ENCODE peak calls at places on chromosomes 4 and X, in nine cellular contexts. P, U, G, N, O, I, J, F and R are unnamed samples.

GRCh38 chr4:47013373-47013772 is 18.0 kb upstream of the GABRB1 start:
- DNase-seq in O (no peak), U (no peak), N (no peak), P (no peak), F (no peak), J (no peak), G (no peak), I (no peak), R (no peak)

GRCh38 chr4:159216834-159217233 is 114.0 kb downstream of the RAPGEF2 start:
- DNase-seq in G (no peak), U (no peak), F (no peak), P (no peak), J (no peak), N (no peak), I (no peak), O (no peak), R (no peak)

GRCh38 chr4:57410331-57411052 is 300.3 kb upstream of the IGFBP7 start:
- DNase-seq in J (no peak), I (no peak), P (peak), F (no peak), U (peak), N (no peak), O (no peak), G (peak), R (no peak)

GRCh38 chr4:72786401-72786990 is 217.5 kb upstream of the ADAMTS3 start:
- DNase-seq in J (no peak), P (no peak), U (no peak), N (no peak), O (no peak), G (no peak), I (no peak), F (no peak), R (no peak)

GRCh38 chr4:95510145-95510544 is 38.6 kb downstream of the UNC5C start:
- DNase-seq in P (no peak), U (no peak), F (no peak), G (no peak), N (no peak), O (peak), I (no peak), J (peak), R (no peak)

GRCh38 chrX:43278440-43278839 is 377.7 kb upstream of the MAOA start:
- DNase-seq in U (no peak), I (no peak), G (no peak), O (no peak), N (no peak), F (no peak), J (no peak), P (no peak), R (no peak)

GRCh38 chr4:97279410-97279809 is 863.9 kb downstream of the STPG2 start:
- DNase-seq in J (no peak), N (no peak), U (no peak), F (no peak), I (no peak), G (no peak), P (no peak), O (no peak), R (no peak)

GRCh38 chrX:10685923-10686595 is 65.7 kb upstream of the MID1 start:
- DNase-seq in J (no peak), O (no peak), P (no peak), U (no peak), F (no peak), N (no peak), I (no peak), G (no peak), R (no peak)

GRCh38 chrX:119549327-119550016 is 15.7 kb downstream of the STEEP1 start:
- DNase-seq in G (no peak), I (no peak), O (no peak), U (no peak), N (no peak), J (no peak), P (no peak), F (no peak), R (no peak)

GRCh38 chr4:112327950-112328349 is 30.8 kb downstream of the ALPK1 start:
- DNase-seq in I (no peak), N (no peak), U (no peak), J (peak), O (peak), F (no peak), G (no peak), P (no peak), R (no peak)

GRCh38 chrX:102768984-102769761 is 48.6 kb downstream of the GPRASP3 start:
- DNase-seq in O (peak), I (peak), J (peak), N (peak), G (peak), F (peak), P (peak), U (peak), R (peak)

GRCh38 chr4:125390126-125390525 is 75.4 kb downstream of the FAT4 start:
- DNase-seq in N (no peak), I (no peak), P (no peak), F (no peak), J (no peak), O (no peak), G (no peak), U (peak), R (no peak)

GRCh38 chrX:22109442-22109841 is 77.3 kb downstream of the PHEX start:
- DNase-seq in G (no peak), O (peak), I (no peak), F (no peak), N (no peak), U (no peak), P (no peak), J (peak), R (no peak)

GRCh38 chrX:71315917-71316316 is 14.4 kb downstream of the ITGB1BP2 start:
- DNase-seq in I (no peak), N (no peak), G (no peak), P (no peak), F (no peak), O (no peak), J (no peak), U (no peak), R (no peak)

GRCh38 chr4:149101649-149102048 is 659.4 kb upstream of the NR3C2 start:
- DNase-seq in U (no peak), P (no peak), J (no peak), O (no peak), I (no peak), N (no peak), G (no peak), F (no peak), R (no peak)

GRCh38 chrX:70908541-70908940 is at the start of gene TEX11:
- DNase-seq in G (no peak), O (peak), P (no peak), F (no peak), I (no peak), J (no peak), U (no peak), N (no peak), R (no peak)

GRCh38 chr4:164109517-164109916 is 615.0 kb downstream of the TMA16 start:
- DNase-seq in F (no peak), G (no peak), J (no peak), O (no peak), N (no peak), U (no peak), I (no peak), P (no peak), R (no peak)

GRCh38 chr4:26493461-26493860 is 3.2 kb upstream of the CCKAR start:
- DNase-seq in O (no peak), G (no peak), U (no peak), N (no peak), F (no peak), I (no peak), P (no peak), J (no peak), R (no peak)

GRCh38 chrX:149937881-149938426 is 337 bp downstream of the EOLA2 start:
- DNase-seq in G (peak), O (peak), F (peak), I (no peak), J (no peak), N (peak), P (no peak), U (peak), R (no peak)

GRCh38 chr4:41360911-41361830 is 104.4 kb downstream of the UCHL1 start:
- DNase-seq in O (peak), I (no peak), G (no peak), F (peak), J (peak), U (peak), P (peak), N (peak), R (peak)

GRCh38 chr4:174136013-174136412 is 147.5 kb downstream of the FBXO8 start:
- DNase-seq in U (no peak), J (peak), F (no peak), N (no peak), P (no peak), I (no peak), O (peak), G (no peak), R (no peak)

GRCh38 chr4:39883645-39884044 is 94.1 kb downstream of the PDS5A start:
- DNase-seq in O (no peak), J (no peak), F (no peak), I (no peak), U (no peak), N (no peak), G (no peak), P (no peak), R (no peak)

GRCh38 chr4:174999407-174999806 is 81.2 kb downstream of the ADAM29 start:
- DNase-seq in I (no peak), N (no peak), U (no peak), P (no peak), F (no peak), G (no peak), J (no peak), O (no peak), R (no peak)

GRCh38 chrX:114272096-114272686 is 311.7 kb upstream of the HTR2C start:
- DNase-seq in G (no peak), I (no peak), N (no peak), U (no peak), J (no peak), O (no peak), F (no peak), P (no peak), R (no peak)

GRCh38 chr4:151418385-151418784 is 9.4 kb downstream of the FHIP1A start:
- DNase-seq in F (peak), J (no peak), P (no peak), U (no peak), O (no peak), G (no peak), I (no peak), N (no peak), R (no peak)

GRCh38 chrX:113384628-113385027 is 544.0 kb upstream of the AMOT start:
- DNase-seq in U (peak), P (no peak), N (no peak), G (no peak), I (peak), F (no peak), O (no peak), J (no peak), R (no peak)

GRCh38 chr4:81465668-81466357 is 5.9 kb downstream of the RASGEF1B start:
- DNase-seq in U (no peak), O (no peak), N (no peak), I (no peak), J (no peak), G (no peak), P (no peak), F (no peak), R (no peak)

GRCh38 chrX:150475466-150475865 is 93.0 kb upstream of the MTM1 start:
- DNase-seq in G (no peak), J (no peak), N (no peak), I (no peak), P (no peak), F (no peak), O (no peak), U (no peak), R (no peak)

GRCh38 chr4:95548738-95549245 is at the start of gene UNC5C:
- DNase-seq in J (no peak), U (peak), F (no peak), P (peak), O (peak), I (peak), G (peak), N (peak), R (peak)

GRCh38 chr4:169841776-169842175 is 84.0 kb upstream of the HPF1 start:
- DNase-seq in F (no peak), O (no peak), P (no peak), G (no peak), J (no peak), U (no peak), I (no peak), N (no peak), R (no peak)

GRCh38 chr4:7303561-7303960 is 111.2 kb downstream of the SORCS2 start:
- DNase-seq in I (no peak), N (no peak), U (no peak), F (no peak), J (no peak), P (no peak), G (no peak), O (no peak), R (no peak)

GRCh38 chr4:71456841-71457240 is 118.0 kb downstream of the SLC4A4 start:
- DNase-seq in U (peak), F (no peak), G (no peak), O (no peak), I (no peak), P (no peak), N (no peak), J (peak), R (no peak)

GRCh38 chr4:37735578-37735977 is 49.4 kb upstream of the RELL1 start:
- DNase-seq in F (no peak), N (no peak), U (no peak), J (no peak), I (no peak), P (no peak), G (no peak), O (no peak), R (no peak)
- TF ChIP-seq CTCF in F (no peak), N (no peak), U (no peak), J (no peak), I (no peak), P (no peak), G (no peak), O (no peak), R (no peak)

DNA sequence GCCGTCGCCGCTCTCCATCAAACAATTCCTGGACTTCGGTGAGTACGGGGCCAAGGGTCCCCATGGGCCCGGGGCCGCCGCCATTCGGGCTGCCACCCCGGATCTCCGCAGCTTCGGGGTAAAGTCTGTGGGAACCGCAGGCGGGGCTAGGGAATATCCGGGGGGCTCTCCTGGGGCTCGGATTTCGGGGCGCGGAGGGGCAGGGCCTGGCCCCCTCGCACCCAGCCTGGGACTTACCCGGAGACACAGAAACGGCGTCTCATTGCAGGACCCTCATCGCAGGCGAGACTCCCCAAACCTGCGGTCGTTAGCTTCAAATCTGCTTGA is 401 bp downstream of the PDK3 start:
- DNase-seq in G (no peak), P (no peak), J (no peak), O (peak), F (no peak), N (peak), I (no peak), U (no peak), R (peak)
- H3K27ac ChIP-seq in G (peak), P (peak), J (peak), O (peak), F (peak), N (peak), I (peak), U (peak), R (peak)

GRCh38 chrX:136200466-136200865 is 50.7 kb downstream of the MAP7D3 start:
- DNase-seq in P (no peak), O (peak), G (peak), J (peak), F (no peak), N (no peak), I (no peak), U (no peak), R (no peak)
- TF ChIP-seq CTCF in P (no peak), O (peak), G (peak), J (peak), F (no peak), N (peak), I (peak), U (peak), R (peak)

DNA sequence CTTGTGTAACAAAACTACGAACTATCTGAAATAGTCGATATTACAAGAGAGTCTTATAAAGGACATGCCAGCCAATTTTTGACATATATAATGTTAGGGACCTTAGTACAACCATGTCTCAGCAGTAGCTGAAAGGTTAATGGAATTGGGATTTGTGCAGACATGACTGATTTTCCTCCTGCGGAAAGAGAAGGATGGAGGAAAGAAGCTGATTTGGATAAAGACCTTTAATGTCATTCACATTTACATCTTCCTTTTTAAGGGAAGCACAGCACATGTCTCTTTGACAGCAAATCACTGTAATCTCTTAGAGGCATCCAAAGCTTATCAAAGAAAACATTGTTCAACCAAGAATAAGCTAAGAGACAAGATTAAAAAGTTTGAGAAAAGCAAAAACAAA is 1976.2 kb upstream of the IGFBP7 start:
- DNase-seq in U (no peak), P (no peak), O (no peak), N (no peak), I (no peak), J (no peak), G (no peak), F (no peak), R (no peak)
- H3K27ac ChIP-seq in U (no peak), P (no peak), O (no peak), N (no peak), I (no peak), J (no peak), G (no peak), F (no peak), R (no peak)

DNA sequence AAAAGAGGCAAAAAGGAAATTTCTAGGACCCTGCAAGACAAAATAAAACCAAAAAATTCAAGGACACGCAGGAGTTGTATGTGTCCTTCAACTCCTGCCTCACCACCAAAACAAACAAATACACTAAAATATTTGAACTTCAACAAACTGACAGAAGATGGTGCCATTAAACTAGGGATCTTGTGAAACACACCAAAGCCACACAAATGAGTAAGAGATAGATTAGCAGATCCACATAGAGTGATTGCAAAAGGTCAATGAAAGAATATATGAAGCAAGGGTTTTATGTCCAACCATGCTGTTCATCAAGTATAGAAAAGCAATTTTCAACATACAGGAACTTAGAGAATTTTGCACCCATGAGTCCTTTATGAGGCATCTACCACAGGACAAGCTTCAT is 40.1 kb upstream of the SCML1 start:
- DNase-seq in J (peak), U (no peak), N (no peak), P (no peak), G (no peak), I (no peak), O (no peak), F (no peak), R (no peak)
- TF ChIP-seq CTCF in J (no peak), U (no peak), N (no peak), P (no peak), G (no peak), I (no peak), O (no peak), F (no peak), R (peak)

DNA sequence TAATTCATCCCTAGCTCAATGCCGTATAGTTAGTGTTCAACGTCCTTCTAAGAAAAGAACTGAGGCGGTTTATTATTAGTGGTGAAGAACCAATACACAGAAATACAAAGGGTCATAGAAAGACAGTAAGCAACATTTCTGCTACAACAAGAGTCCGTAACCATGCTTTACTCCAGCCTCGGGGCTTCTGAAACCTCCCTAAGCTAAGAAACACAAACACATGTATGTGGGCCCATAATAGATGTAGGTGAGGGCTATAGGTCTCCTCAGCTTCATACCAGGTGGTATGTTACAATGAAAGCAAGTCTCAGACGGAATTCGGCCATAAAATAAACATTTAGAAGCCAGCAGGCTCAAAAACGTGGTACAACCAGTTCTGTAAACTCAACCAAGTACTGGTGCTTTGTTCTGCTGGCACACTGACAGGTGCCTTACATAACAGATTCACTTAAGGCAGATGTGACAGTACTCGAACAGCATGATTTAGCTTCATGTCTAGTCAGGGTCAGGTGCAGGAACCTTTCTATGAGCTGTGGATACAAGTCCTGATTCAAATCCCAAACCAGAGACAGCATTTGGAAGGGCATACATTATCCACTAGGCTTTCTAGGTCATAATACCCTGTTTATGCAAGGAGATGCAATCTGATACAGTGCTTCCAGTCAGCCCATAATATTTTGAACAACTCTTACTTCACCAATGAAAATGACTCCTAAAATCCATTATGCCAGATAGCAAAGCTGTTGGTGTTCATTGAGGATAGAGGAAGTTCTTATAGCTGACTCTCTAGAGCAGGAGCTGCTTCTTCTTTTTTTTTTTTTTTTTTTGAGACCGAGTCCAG is 113.7 kb upstream of the ENPP6 start:
- DNase-seq in N (no peak), G (no peak), I (no peak), F (peak), U (no peak), O (no peak), J (no peak), P (peak), R (peak)
- H3K27ac ChIP-seq in N (peak), G (peak), I (peak), F (peak), U (no peak), O (no peak), J (peak), P (peak), R (peak)

DNA sequence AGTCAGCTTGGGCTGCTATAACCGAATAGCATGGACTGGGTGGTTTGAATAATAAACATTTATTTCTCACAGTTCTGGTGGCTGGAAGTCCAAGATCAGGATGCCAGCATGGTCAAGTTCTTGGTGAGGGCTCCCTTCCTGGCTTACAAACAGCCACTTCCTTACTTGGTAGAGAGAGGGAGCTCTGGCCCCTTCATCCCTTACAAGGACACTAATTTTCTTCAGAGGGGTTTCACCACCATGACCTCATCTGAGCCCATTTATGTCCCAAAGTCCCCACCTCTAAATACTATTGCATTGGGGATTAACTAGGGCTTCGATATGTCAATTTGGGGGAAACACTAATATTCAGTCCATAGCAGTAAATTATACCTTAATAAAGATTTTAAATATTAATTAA is 61.8 kb downstream of the CLNK start:
- DNase-seq in O (peak), U (no peak), F (no peak), P (no peak), J (no peak), N (no peak), I (no peak), G (no peak), R (no peak)
- TF ChIP-seq CTCF in O (peak), U (peak), F (no peak), P (no peak), J (no peak), N (peak), I (no peak), G (no peak), R (no peak)

GRCh38 chr4:1200425-1201035 is 28.1 kb upstream of the SPON2 start:
- DNase-seq in G (peak), J (peak), F (peak), O (no peak), P (peak), U (peak), I (no peak), N (peak), R (peak)

GRCh38 chr4:1204286-1204827 is 32.0 kb upstream of the SPON2 start:
- DNase-seq in G (no peak), U (no peak), N (no peak), O (no peak), J (no peak), I (no peak), F (no peak), P (peak), R (peak)

GRCh38 chr4:1199556-1200331 is 27.4 kb upstream of the SPON2 start:
- DNase-seq in N (no peak), J (no peak), G (peak), I (no peak), O (no peak), P (peak), F (no peak), U (peak), R (no peak)

GRCh38 chr4:1202526-1203378 is 30.4 kb upstream of the SPON2 start:
- DNase-seq in G (peak), N (no peak), J (no peak), O (no peak), F (no peak), U (peak), I (no peak), P (peak), R (no peak)

GRCh38 chr4:1201851-1202525 is 29.6 kb upstream of the SPON2 start:
- DNase-seq in F (peak), G (peak), U (peak), J (no peak), P (peak), O (no peak), N (no peak), I (no peak), R (peak)
- H3K27ac ChIP-seq in F (no peak), G (peak), U (peak), J (no peak), P (peak), O (no peak), N (peak), I (peak), R (peak)